ENCODE peak calls at places on chromosomes 12 and 14, in nine cellular contexts. K is GM23248, I is HepG2, V is upper lobe of left lung, H is stomach, Q is H9, W is tibial nerve, Y is transverse colon, E is aorta. S is an unnamed sample.

GRCh38 chr12:83008703-83009102 is 322.0 kb downstream of the TMTC2 start:
- DNase-seq in V (no peak), Y (no peak), E (no peak), H (no peak), I (no peak), Q (no peak), W (no peak), K (no peak), S (no peak)

GRCh38 chr14:89823732-89824131 is 130.8 kb downstream of the EFCAB11 start:
- DNase-seq in Q (no peak), K (peak; percentile 11), E (no peak), V (no peak), Y (no peak), I (no peak), W (no peak), H (no peak), S (no peak)

GRCh38 chr14:73240816-73241480 is 3.6 kb downstream of the PAPLN start:
- DNase-seq in K (no peak), E (peak; percentile 49), Y (no peak), Q (no peak), H (no peak), W (no peak), V (no peak), I (no peak), S (no peak)

GRCh38 chr14:57057803-57058202 is 210.9 kb downstream of the EXOC5 start:
- DNase-seq in K (no peak), Q (no peak), W (no peak), Y (no peak), I (no peak), V (no peak), E (no peak), H (no peak), S (no peak)

GRCh38 chr14:74919421-74920165 is 3.5 kb downstream of the RPS6KL1 start:
- DNase-seq in E (peak; percentile 69), W (no peak), Q (no peak), H (no peak), Y (no peak), I (no peak), V (peak; percentile 61), K (peak; percentile 82), S (no peak)

GRCh38 chr14:76574416-76574815 is 186.9 kb upstream of the VASH1 start:
- DNase-seq in Q (no peak), I (no peak), Y (no peak), V (no peak), H (no peak), W (no peak), E (no peak), K (no peak), S (no peak)

GRCh38 chr12:4148418-4149056 is 125.0 kb upstream of the CCND2 start:
- DNase-seq in V (peak; percentile 66), I (no peak), H (peak; percentile 40), Y (peak; percentile 80), Q (no peak), W (no peak), K (no peak), E (no peak), S (no peak)

GRCh38 chr14:101821528-101821927 is 60.0 kb downstream of the PPP2R5C start:
- DNase-seq in W (no peak), V (no peak), H (no peak), Y (no peak), E (no peak), I (no peak), K (no peak), Q (no peak), S (no peak)

GRCh38 chr12:122100568-122100967 is 22.0 kb downstream of the MLXIP start:
- DNase-seq in I (no peak), Y (no peak), V (no peak), H (no peak), W (no peak), K (no peak), Q (no peak), E (no peak), S (no peak)

GRCh38 chr12:116861331-116861730 is 19.9 kb downstream of the HRK start:
- DNase-seq in E (peak; percentile 84), W (no peak), I (no peak), Y (peak; percentile 21), V (no peak), H (no peak), Q (peak; percentile 60), K (peak; percentile 78), S (no peak)

GRCh38 chr14:86858043-86858442 is 1134.9 kb downstream of the GALC start:
- DNase-seq in I (no peak), Q (no peak), V (no peak), K (no peak), W (no peak), H (no peak), Y (no peak), E (no peak), S (no peak)

GRCh38 chr12:108618079-108618952 is 15.4 kb downstream of the SELPLG start:
- DNase-seq in I (peak; percentile 55), H (peak; percentile 82), V (peak; percentile 97), K (peak; percentile 90), E (peak; percentile 93), W (peak; percentile 68), Y (peak; percentile 84), Q (peak; percentile 93), S (peak; percentile 57)

GRCh38 chr12:3085341-3086125 is 8.4 kb downstream of the TSPAN9 start:
- DNase-seq in Q (peak; percentile 25), V (no peak), Y (no peak), W (no peak), K (no peak), E (no peak), I (peak; percentile 79), H (no peak), S (no peak)

GRCh38 chr12:108129017-108129812 is at the start of gene WSCD2:
- DNase-seq in H (peak; percentile 40), W (peak; percentile 21), V (peak; percentile 88), Q (peak; percentile 92), Y (peak; percentile 21), I (peak; percentile 9), E (peak; percentile 86), K (peak; percentile 47), S (peak; percentile 13)

GRCh38 chr12:56687225-56688128 is 607 bp downstream of the PTGES3 start:
- DNase-seq in K (peak; percentile 60), Q (peak; percentile 28), Y (peak; percentile 69), I (no peak), H (peak; percentile 64), E (peak; percentile 82), W (peak; percentile 31), V (peak; percentile 88), S (peak; percentile 66)

GRCh38 chr14:61477845-61478438 is 156.6 kb downstream of the PRKCH start:
- DNase-seq in H (peak; percentile 89), Q (no peak), Y (peak; percentile 77), W (no peak), E (peak; percentile 93), V (peak; percentile 41), K (peak; percentile 64), I (no peak), S (no peak)
- H3K4me1 ChIP-seq in H (peaks cover 51% of the 10 kb centered on the region), Q (peaks cover 1% of the 10 kb centered on the region), Y (peaks cover 33% of the 10 kb centered on the region), W (peaks cover 28% of the 10 kb centered on the region), E (no peaks in the 10 kb centered on the region), V (peaks cover 69% of the 10 kb centered on the region), K (peaks cover 52% of the 10 kb centered on the region), I (peaks cover 24% of the 10 kb centered on the region), S (no peaks in the 10 kb centered on the region)

GRCh38 chr14:91029451-91030217 is 30.8 kb downstream of the RPS6KA5 start:
- DNase-seq in W (no peak), Y (no peak), Q (no peak), V (no peak), I (no peak), K (no peak), H (no peak), E (no peak), S (no peak)
- H3K4me1 ChIP-seq in W (no peaks in the 10 kb centered on the region), Y (peaks cover 12% of the 10 kb centered on the region), Q (peaks cover 2% of the 10 kb centered on the region), V (no peaks in the 10 kb centered on the region), I (no peaks in the 10 kb centered on the region), K (no peaks in the 10 kb centered on the region), H (peaks cover 48% of the 10 kb centered on the region), E (no peaks in the 10 kb centered on the region), S (no peaks in the 10 kb centered on the region)

GRCh38 chr14:33435911-33436310 is 497.2 kb downstream of the NPAS3 start:
- DNase-seq in Y (no peak), H (no peak), E (no peak), V (no peak), K (peak; percentile 92), I (no peak), Q (no peak), W (no peak), S (no peak)

GRCh38 chr14:33430414-33430813 is 491.7 kb downstream of the NPAS3 start:
- DNase-seq in V (no peak), K (no peak), Y (no peak), Q (no peak), E (no peak), W (no peak), I (no peak), H (no peak), S (no peak)

GRCh38 chr14:33432407-33433023 is 493.8 kb downstream of the NPAS3 start:
- DNase-seq in W (no peak), E (no peak), Q (no peak), K (peak; percentile 70), I (peak; percentile 42), Y (peak; percentile 32), H (no peak), V (no peak), S (no peak)
- H3K4me1 ChIP-seq in W (no peaks in the 10 kb centered on the region), E (no peaks in the 10 kb centered on the region), Q (no peaks in the 10 kb centered on the region), K (peaks cover 9% of the 10 kb centered on the region), I (no peaks in the 10 kb centered on the region), Y (no peaks in the 10 kb centered on the region), H (no peaks in the 10 kb centered on the region), V (no peaks in the 10 kb centered on the region), S (no peaks in the 10 kb centered on the region)

DNA sequence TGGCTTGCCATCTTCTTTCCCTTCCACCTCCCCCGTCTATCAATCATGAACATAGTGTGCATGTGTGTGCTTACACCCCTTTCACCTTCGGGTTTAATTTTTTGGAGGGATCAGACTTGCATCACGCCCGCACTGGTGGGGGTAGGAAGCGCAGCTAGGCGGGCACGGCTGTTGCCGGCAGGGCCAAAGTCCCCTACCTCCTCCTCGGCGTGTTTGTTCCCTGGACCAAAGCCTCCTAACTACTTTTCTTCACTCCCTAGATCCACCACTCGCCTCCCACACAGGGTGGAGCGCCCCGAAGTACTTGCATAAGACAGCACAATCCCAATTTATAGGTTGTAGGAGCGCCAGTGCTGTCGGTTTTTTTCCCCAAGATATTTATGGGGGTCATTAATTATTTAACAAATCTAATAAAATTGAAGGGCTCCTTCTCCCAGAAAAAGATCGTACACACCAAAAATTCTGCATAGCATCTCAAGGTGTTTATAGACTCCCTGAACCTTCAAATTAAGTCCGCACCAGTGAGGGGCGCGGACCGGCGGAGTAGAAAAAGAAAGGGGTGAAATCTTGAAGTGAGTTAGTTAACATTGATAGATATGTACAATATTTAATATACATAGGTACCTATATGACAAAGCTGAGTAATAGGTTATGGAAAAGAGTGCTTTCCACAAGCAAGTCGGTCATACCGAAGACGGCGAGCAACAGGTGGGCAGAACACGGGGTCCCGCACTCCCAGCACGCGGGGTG is 714 bp downstream of the PKP2 start:
- DNase-seq in W (no peak), Y (peak; percentile 79), E (no peak), H (peak; percentile 47), V (peak; percentile 52), Q (peak; percentile 51), K (no peak), I (peak; percentile 25), S (no peak)
- H3K4me1 ChIP-seq in W (peaks cover 25% of the 10 kb centered on the region), Y (peaks cover 29% of the 10 kb centered on the region), E (no peaks in the 10 kb centered on the region), H (peaks cover 56% of the 10 kb centered on the region), V (peaks cover 13% of the 10 kb centered on the region), Q (peaks cover 9% of the 10 kb centered on the region), K (no peaks in the 10 kb centered on the region), I (peaks cover 63% of the 10 kb centered on the region), S (no peaks in the 10 kb centered on the region)

DNA sequence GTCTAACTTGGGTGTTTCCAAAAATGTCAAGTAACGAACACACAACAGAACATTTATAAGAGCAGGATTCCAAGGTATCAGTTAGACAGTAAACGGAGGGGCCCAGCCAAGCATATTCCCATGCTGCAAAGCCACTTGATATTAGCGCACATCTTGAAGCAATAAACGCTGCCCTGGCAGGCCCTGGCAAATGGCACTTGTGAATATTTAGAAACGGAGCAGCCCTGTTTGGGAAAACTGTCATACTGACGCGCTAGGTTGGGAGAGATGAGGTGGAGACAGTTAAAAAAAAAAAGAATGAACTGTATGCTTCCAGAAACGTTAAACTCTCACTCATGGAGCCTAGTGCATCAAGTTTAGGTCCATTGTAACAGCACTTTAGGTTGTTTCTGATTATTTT is 9.3 kb downstream of the DGLUCY start:
- DNase-seq in H (no peak), Q (no peak), Y (no peak), I (no peak), K (no peak), V (no peak), E (no peak), W (no peak), S (peak; percentile 41)
- H3K4me1 ChIP-seq in H (peaks cover 75% of the 10 kb centered on the region), Q (no peaks in the 10 kb centered on the region), Y (peaks cover 21% of the 10 kb centered on the region), I (peaks cover 40% of the 10 kb centered on the region), K (peaks cover 13% of the 10 kb centered on the region), V (peaks cover 6% of the 10 kb centered on the region), E (no peaks in the 10 kb centered on the region), W (no peaks in the 10 kb centered on the region), S (peaks cover 3% of the 10 kb centered on the region)

S was measured in prostate gland.